ENCODE peak calls at places on chromosomes 5 and 9, in four cellular contexts. Z is activated T-cell treated with anti-CD3 and anti-CD28 coated beads for 4 hours, G is cardiac fibroblast, K is dorsolateral prefrontal cortex. U is an unnamed sample.

GRCh38 chr9:123996731-123997421 is 14.7 kb upstream of the LHX2 start:
- DNase-seq in Z (no peak), G (peak), K (no peak), U (no peak)

GRCh38 chr5:138985683-138986082 is 110.5 kb upstream of the LRRTM2 start:
- DNase-seq in Z (no peak), G (no peak), K (no peak), U (no peak)

GRCh38 chr5:74652576-74652975 is 12.0 kb upstream of the ENC1 start:
- DNase-seq in Z (no peak), G (no peak), K (no peak), U (no peak)

GRCh38 chr5:174188300-174188699 is 142.8 kb downstream of the NSG2 start:
- DNase-seq in Z (no peak), G (no peak), K (no peak), U (no peak)

GRCh38 chr5:1547236-1547635 is 23.5 kb upstream of the LPCAT1 start:
- DNase-seq in Z (no peak), G (no peak), K (no peak), U (no peak)

GRCh38 chr5:82640901-82641300 is 362.7 kb upstream of the RPS23 start:
- DNase-seq in Z (no peak), G (no peak), K (no peak), U (no peak)

GRCh38 chr5:86617756-86618577 is at the start of gene COX7C:
- DNase-seq in Z (peak), G (peak), K (peak), U (peak)

GRCh38 chr5:145697251-145698016 is 137.7 kb downstream of the PRELID2 start:
- DNase-seq in Z (no peak), G (peak), K (no peak), U (no peak)

GRCh38 chr5:82356808-82357671 is 78.9 kb upstream of the RPS23 start:
- DNase-seq in Z (peak), G (peak), K (no peak), U (no peak)

GRCh38 chr9:31210982-31211570 is 1173.4 kb upstream of the ACO1 start:
- DNase-seq in Z (no peak), G (no peak), K (no peak), U (no peak)

GRCh38 chr9:87370003-87370685 is 127.5 kb upstream of the DAPK1 start:
- DNase-seq in Z (no peak), G (no peak), K (no peak), U (no peak)

GRCh38 chr9:89538874-89539273 is 41.0 kb upstream of the SEMA4D start:
- DNase-seq in Z (no peak), G (no peak), K (no peak), U (no peak)

GRCh38 chr9:91436841-91437240 is 13.2 kb upstream of the NFIL3 start:
- DNase-seq in Z (no peak), G (no peak), K (no peak), U (no peak)

GRCh38 chr9:93575706-93576295 is 583 bp upstream of the PHF2 start:
- DNase-seq in Z (peak), G (peak), K (no peak), U (peak)

GRCh38 chr5:139178948-139179347 is 19.2 kb downstream of the SIL1 start:
- DNase-seq in Z (no peak), G (peak), K (no peak), U (no peak)

GRCh38 chr5:175738126-175738525 is 80.3 kb downstream of the HRH2 start:
- DNase-seq in Z (no peak), G (no peak), K (no peak), U (no peak)

GRCh38 chr9:98942906-98943681 is 613 bp upstream of the COL15A1 start:
- DNase-seq in Z (no peak), G (no peak), K (no peak), U (peak)

GRCh38 chr5:76303917-76304316 is 99.2 kb upstream of the IQGAP2 start:
- DNase-seq in Z (no peak), G (no peak), K (no peak), U (no peak)

GRCh38 chr5:54309751-54310432 is 481 bp downstream of the ARL15 start:
- DNase-seq in Z (peak), G (peak), K (peak), U (peak)

GRCh38 chr9:77944556-77945261 is 86.9 kb downstream of the GNAQ start:
- DNase-seq in Z (no peak), G (no peak), K (no peak), U (no peak)

GRCh38 chr9:120366646-120367019 is 213.3 kb downstream of the CDK5RAP2 start:
- DNase-seq in Z (no peak), G (peak), K (no peak), U (no peak)

GRCh38 chr9:121738969-121739368 is 87.5 kb downstream of the DAB2IP start:
- DNase-seq in Z (no peak), G (peak), K (no peak), U (no peak)

GRCh38 chr9:35406183-35406959 is 83.5 kb upstream of the RUSC2 start:
- DNase-seq in Z (peak), G (no peak), K (no peak), U (no peak)

GRCh38 chr5:78920604-78921003 is 64.5 kb downstream of the ARSB start:
- DNase-seq in Z (no peak), G (peak), K (no peak), U (no peak)

GRCh38 chr5:14156611-14157493 is 13.7 kb downstream of the TRIO start:
- DNase-seq in Z (no peak), G (peak), K (no peak), U (no peak)

GRCh38 chr5:88955403-88955802 is 72.4 kb upstream of the MEF2C start:
- DNase-seq in Z (no peak), G (no peak), K (no peak), U (no peak)

GRCh38 chr5:31364881-31365636 is 166.8 kb downstream of the DROSHA start:
- DNase-seq in Z (no peak), G (peak), K (no peak), U (no peak)

U was measured in frontal cortex.